ENCODE peak calls at places on chromosome 4, in nine cellular contexts. B is endodermal cell; O is AG09309; Y is effector memory CD4-positive, alpha-beta T cell; W is A549; A is body of pancreas; Z is CD8-positive, alpha-beta T cell; Q is Karpas-422; P is lower leg skin. I is an unnamed sample.

GRCh38 chr4:67922697-67923096 is 38.9 kb upstream of the TMPRSS11D start:
- DNase-seq in Q (no peak), O (no peak), P (no peak), Z (no peak), A (no peak), Y (no peak), B (no peak), W (no peak), I (no peak)

GRCh38 chr4:105909699-105910340 is 14.5 kb downstream of the NPNT start:
- DNase-seq in W (peak; percentile 1), O (no peak), B (peak; percentile 76), Q (no peak), P (no peak), A (peak; percentile 25), Z (no peak), Y (no peak), I (no peak)

GRCh38 chr4:126533176-126533575 is 1099.6 kb upstream of the INTU start:
- DNase-seq in O (no peak), P (no peak), W (no peak), A (no peak), Q (no peak), Z (no peak), Y (no peak), B (no peak), I (no peak)

GRCh38 chr4:178275671-178276360 is 833.6 kb upstream of the AGA start:
- DNase-seq in P (no peak), O (no peak), Q (no peak), Z (no peak), A (no peak), B (peak; percentile 74), W (no peak), Y (no peak), I (no peak)

GRCh38 chr4:27218013-27218412 is 357.4 kb downstream of the STIM2 start:
- DNase-seq in B (no peak), O (no peak), W (no peak), Z (no peak), Y (no peak), A (no peak), Q (peak; percentile 22), P (no peak), I (no peak)

GRCh38 chr4:124420166-124420695 is 292.3 kb downstream of the ANKRD50 start:
- DNase-seq in Y (no peak), A (no peak), P (no peak), Z (no peak), W (no peak), O (no peak), B (no peak), Q (no peak), I (no peak)

GRCh38 chr4:107931775-107932321 is 499 bp downstream of the CYP2U1 start:
- DNase-seq in P (peak; percentile 83), B (no peak), A (peak; percentile 13), Y (no peak), Q (peak; percentile 57), W (no peak), O (no peak), Z (peak; percentile 28), I (peak; percentile 79)

GRCh38 chr4:121326580-121326979 is 54.2 kb downstream of the QRFPR start:
- DNase-seq in B (no peak), Z (no peak), P (no peak), A (no peak), O (no peak), Y (no peak), Q (no peak), W (no peak), I (no peak)

GRCh38 chr4:63020661-63021060 is 1388.6 kb downstream of the TECRL start:
- DNase-seq in B (no peak), Z (no peak), W (no peak), Q (no peak), O (no peak), Y (no peak), P (no peak), A (no peak), I (no peak)

GRCh38 chr4:6279582-6280289 is 10.1 kb downstream of the WFS1 start:
- DNase-seq in Q (no peak), A (no peak), O (no peak), Y (no peak), W (no peak), P (no peak), Z (no peak), B (no peak), I (no peak)

GRCh38 chr4:156251373-156252065 is 297.9 kb upstream of the CTSO start:
- DNase-seq in P (no peak), B (no peak), Q (no peak), Y (no peak), Z (no peak), W (no peak), A (no peak), O (no peak), I (no peak)

GRCh38 chr4:148068065-148068911 is 336.4 kb downstream of the ARHGAP10 start:
- DNase-seq in A (no peak), Y (no peak), O (no peak), W (no peak), Q (no peak), B (peak; percentile 77), Z (no peak), P (peak; percentile 70), I (no peak)

GRCh38 chr4:5955201-5955821 is 62.4 kb upstream of the CRMP1 start:
- DNase-seq in O (no peak), Z (no peak), A (peak; percentile 47), W (no peak), Y (no peak), B (peak; percentile 73), P (peak; percentile 78), Q (no peak), I (peak; percentile 68)

GRCh38 chr4:177386416-177386815 is 55.8 kb downstream of the AGA start:
- DNase-seq in P (no peak), W (no peak), B (no peak), Q (no peak), Y (no peak), O (no peak), A (no peak), Z (no peak), I (no peak)

GRCh38 chr4:30938956-30939528 is 218.9 kb downstream of the PCDH7 start:
- DNase-seq in Y (no peak), B (no peak), P (no peak), W (no peak), O (no peak), A (no peak), Z (no peak), Q (no peak), I (no peak)

GRCh38 chr4:29326816-29327215 is 1393.4 kb upstream of the PCDH7 start:
- DNase-seq in W (no peak), A (no peak), O (no peak), Q (no peak), Y (no peak), Z (no peak), B (no peak), P (no peak), I (no peak)

DNA sequence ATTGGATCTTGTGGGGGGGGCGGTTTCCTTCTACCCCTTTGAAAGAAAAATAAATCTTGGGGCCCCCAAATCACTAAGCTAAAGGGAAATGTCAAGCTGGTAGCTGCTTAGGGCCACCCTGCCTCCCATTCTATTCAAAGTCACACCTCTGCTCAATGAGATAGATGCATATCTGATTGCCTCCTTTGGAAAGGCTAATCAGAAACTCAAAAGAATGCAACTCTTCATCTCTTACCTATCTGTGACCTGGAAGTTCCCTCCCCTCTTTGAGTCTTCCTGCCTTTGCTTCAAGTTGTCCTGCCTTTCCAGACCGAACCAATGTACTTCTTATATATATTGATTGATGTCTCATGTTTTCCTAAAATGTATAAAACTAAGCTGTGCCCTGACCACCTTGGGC is 7.0 kb downstream of the C4orf51 start:
- DNase-seq in B (no peak), Q (no peak), W (no peak), P (no peak), A (no peak), Y (no peak), O (no peak), Z (no peak), I (no peak)
- H3K4me3 ChIP-seq in B (no peak overlapping the region), Q (no peak overlapping the region), W (no peak overlapping the region), P (no peak overlapping the region), A (no peak overlapping the region), Y (no peak overlapping the region), O (no peak overlapping the region), Z (no peak overlapping the region), I (no peak overlapping the region)

DNA sequence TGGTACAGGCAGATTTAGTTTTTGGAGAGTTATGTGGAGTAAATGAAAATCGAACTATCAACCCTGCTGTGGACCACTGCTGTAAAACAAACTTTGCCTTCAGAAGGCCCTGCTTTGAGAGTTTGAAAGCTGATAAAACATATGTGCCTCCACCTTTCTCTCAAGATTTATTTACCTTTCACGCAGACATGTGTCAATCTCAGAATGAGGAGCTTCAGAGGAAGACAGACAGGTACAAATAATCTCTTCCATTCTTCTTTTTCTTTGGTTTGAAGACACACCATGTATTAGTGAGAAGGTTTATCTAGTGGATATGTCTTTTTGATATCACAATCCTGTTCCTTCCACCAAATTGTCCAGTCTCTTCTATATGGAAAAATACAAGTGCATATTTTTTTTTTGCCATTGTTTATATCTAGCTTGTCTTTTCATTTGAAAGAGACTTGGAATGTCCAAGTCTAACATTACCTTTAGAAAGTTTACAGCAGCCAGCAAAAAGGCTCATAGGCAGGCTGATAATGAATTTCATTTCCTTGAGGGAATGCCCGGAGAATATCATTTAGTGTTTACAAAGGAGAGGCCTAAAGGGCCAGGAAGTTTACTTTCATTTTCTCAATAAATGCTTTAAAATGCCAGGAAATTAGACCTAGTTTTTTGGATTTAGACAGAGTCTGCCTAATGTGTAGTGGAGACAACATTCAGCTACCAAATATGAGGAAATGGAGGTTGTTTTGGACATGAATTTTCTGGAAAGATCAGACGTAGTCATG is 18.6 kb downstream of the AFM start:
- DNase-seq in A (no peak), Q (no peak), P (no peak), W (no peak), B (no peak), Y (no peak), Z (no peak), O (no peak), I (no peak)
- H3K4me3 ChIP-seq in A (no peak overlapping the region), Q (no peak overlapping the region), P (no peak overlapping the region), W (peak overlapping the region; percentile 10), B (no peak overlapping the region), Y (no peak overlapping the region), Z (no peak overlapping the region), O (no peak overlapping the region), I (no peak overlapping the region)

GRCh38 chr4:163492951-163493504 is 1.5 kb upstream of the TMA16 start:
- DNase-seq in Y (no peak), B (no peak), P (no peak), A (no peak), O (no peak), W (no peak), Q (peak; percentile 71), Z (no peak), I (no peak)
- H3K4me3 ChIP-seq in Y (no peak overlapping the region), B (no peak overlapping the region), P (no peak overlapping the region), A (no peak overlapping the region), O (no peak overlapping the region), W (peak overlapping the region; percentile 91), Q (peak overlapping the region; percentile 85), Z (no peak overlapping the region), I (no peak overlapping the region)

DNA sequence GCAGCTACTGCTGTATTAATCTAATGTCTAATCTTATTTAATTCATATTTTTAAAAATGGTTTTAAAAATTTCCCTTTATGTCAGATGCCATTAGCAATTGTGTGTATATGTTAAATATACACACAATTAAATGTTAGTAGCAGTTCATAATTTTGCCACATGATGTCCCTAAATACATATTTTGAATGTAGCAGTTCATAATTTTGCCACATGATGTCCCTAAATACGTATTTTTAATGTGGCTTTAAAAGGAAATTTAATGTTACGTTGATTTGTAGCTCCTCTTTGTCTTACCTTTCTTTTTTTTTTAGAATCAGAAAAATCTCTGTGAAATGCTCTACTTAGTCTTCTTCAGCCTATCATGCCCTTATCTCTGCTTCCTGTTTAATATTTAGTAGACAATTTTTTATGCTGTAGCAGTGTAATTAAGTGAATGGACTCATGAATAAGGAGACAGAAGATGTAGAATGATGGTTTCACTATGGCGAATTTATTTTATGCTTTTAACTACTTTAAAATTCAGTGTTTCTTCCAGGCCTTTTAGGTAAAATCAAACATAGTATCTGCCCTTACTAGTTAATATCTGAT is 26.1 kb downstream of the RBM46 start:
- DNase-seq in W (no peak), A (no peak), Y (no peak), Q (peak; percentile 86), B (no peak), P (no peak), O (peak; percentile 14), Z (no peak), I (no peak)
- H3K4me3 ChIP-seq in W (no peak overlapping the region), A (no peak overlapping the region), Y (no peak overlapping the region), Q (no peak overlapping the region), B (no peak overlapping the region), P (no peak overlapping the region), O (no peak overlapping the region), Z (no peak overlapping the region), I (no peak overlapping the region)